ENCODE peak calls at places on chromosome 1, in nine cellular contexts. Z, A, K, V, O, B, W, S and D are unnamed samples.

GRCh38 chr1:26791626-26792025 is 3.9 kb downstream of the PIGV start:
- DNase-seq in V (no peak), K (no peak), S (no peak), Z (no peak), O (no peak), A (no peak), W (no peak), B (no peak), D (no peak)

GRCh38 chr1:198598796-198599321 is 40.0 kb upstream of the PTPRC start:
- DNase-seq in A (no peak), K (no peak), B (no peak), W (no peak), S (no peak), Z (no peak), O (no peak), V (no peak), D (no peak)

GRCh38 chr1:59397459-59397858 is 100.6 kb downstream of the FGGY start:
- DNase-seq in K (no peak), B (no peak), Z (no peak), W (no peak), A (no peak), S (no peak), V (no peak), O (no peak), D (no peak)

GRCh38 chr1:9774744-9775679 is 48.8 kb downstream of the CLSTN1 start:
- DNase-seq in K (no peak), B (no peak), Z (no peak), A (no peak), W (no peak), V (no peak), O (no peak), S (no peak), D (no peak)

GRCh38 chr1:88801575-88802208 is 89.7 kb downstream of the GTF2B start:
- DNase-seq in B (no peak), A (no peak), V (peak; percentile 70), O (no peak), W (no peak), K (no peak), Z (peak; percentile 28), S (no peak), D (peak; percentile 65)

GRCh38 chr1:240522122-240522822 is 89.7 kb downstream of the GREM2 start:
- DNase-seq in O (no peak), A (no peak), K (no peak), V (no peak), B (no peak), Z (no peak), W (no peak), S (no peak), D (no peak)

GRCh38 chr1:230843503-230844309 is 24.6 kb downstream of the C1orf198 start:
- DNase-seq in W (no peak), O (no peak), A (no peak), S (no peak), Z (no peak), B (no peak), K (no peak), V (no peak), D (no peak)

GRCh38 chr1:174008979-174009378 is 13.2 kb downstream of the RC3H1 start:
- DNase-seq in K (no peak), Z (no peak), S (no peak), O (no peak), B (no peak), V (peak; percentile 51), A (no peak), W (no peak), D (no peak)

GRCh38 chr1:245566952-245567351 is 412.2 kb downstream of the KIF26B start:
- DNase-seq in A (no peak), V (no peak), Z (no peak), S (no peak), B (peak; percentile 56), O (no peak), K (no peak), W (no peak), D (no peak)